ENCODE peak calls at places on chromosomes 3 and 15, in six cellular contexts. I, Z, H, F, R and Y are unnamed samples.

GRCh38 chr3:51024765-51025681 is 350.3 kb downstream of the DOCK3 start:
- DNase-seq in R (no peak), I (no peak), H (peak), Z (no peak), F (no peak), Y (no peak)

GRCh38 chr3:70614111-70614510 is 301.7 kb upstream of the MDFIC2 start:
- DNase-seq in I (no peak), F (no peak), Z (no peak), R (no peak), H (peak), Y (no peak)

GRCh38 chr15:46088486-46089437 is 453.9 kb downstream of the SQOR start:
- DNase-seq in H (no peak), I (no peak), F (no peak), R (no peak), Z (no peak), Y (no peak)

GRCh38 chr3:100260081-100260684 is 609 bp upstream of the TBC1D23 start:
- DNase-seq in H (peak), Z (no peak), I (peak), R (no peak), F (no peak), Y (no peak)

GRCh38 chr15:77400258-77400657 is 19.6 kb downstream of the PEAK1 start:
- DNase-seq in Z (no peak), H (no peak), F (no peak), R (no peak), I (no peak), Y (no peak)

GRCh38 chr15:95875141-95875643 is 455.3 kb upstream of the NR2F2 start:
- DNase-seq in F (no peak), H (no peak), Z (peak), R (no peak), I (peak), Y (no peak)

GRCh38 chr15:56835598-56836275 is 82.7 kb upstream of the TCF12 start:
- DNase-seq in R (no peak), H (peak), I (no peak), Z (no peak), F (no peak), Y (peak)

GRCh38 chr3:52237659-52238172 is 1.2 kb downstream of the TWF2 start:
- DNase-seq in R (peak), H (peak), F (no peak), I (no peak), Z (no peak), Y (peak)

DNA sequence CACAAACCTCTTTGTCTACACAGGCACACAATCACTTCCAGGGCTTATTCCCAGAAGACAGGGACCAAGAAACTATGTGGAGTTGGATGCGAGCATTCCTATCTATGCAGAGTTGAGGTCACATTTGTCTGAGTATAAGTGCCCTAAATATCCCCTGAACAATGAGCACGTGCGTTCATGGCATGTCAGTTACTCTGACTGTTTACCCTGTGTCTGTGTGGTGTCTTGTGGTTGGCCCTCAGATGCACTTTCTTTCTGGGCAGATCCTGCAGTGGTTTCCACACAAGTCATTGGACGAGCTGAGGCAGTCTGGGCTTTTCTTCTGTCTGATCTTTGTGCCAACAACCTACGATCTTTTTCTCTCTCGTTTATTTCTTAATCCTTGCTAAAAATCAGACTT is 134.5 kb downstream of the FBN1 start:
- DNase-seq in I (no peak), Z (no peak), H (peak), F (no peak), R (no peak), Y (no peak)
- TF ChIP-seq GABPA in I (no peak), Z (no peak), H (no peak), F (no peak), R (no peak), Y (no peak)

GRCh38 chr15:99574502-99574901 is 8.7 kb downstream of the MEF2A start:
- DNase-seq in Z (no peak), F (no peak), H (peak), R (no peak), I (no peak), Y (no peak)
- TF ChIP-seq GABPA in Z (no peak), F (no peak), H (no peak), R (no peak), I (no peak), Y (no peak)

DNA sequence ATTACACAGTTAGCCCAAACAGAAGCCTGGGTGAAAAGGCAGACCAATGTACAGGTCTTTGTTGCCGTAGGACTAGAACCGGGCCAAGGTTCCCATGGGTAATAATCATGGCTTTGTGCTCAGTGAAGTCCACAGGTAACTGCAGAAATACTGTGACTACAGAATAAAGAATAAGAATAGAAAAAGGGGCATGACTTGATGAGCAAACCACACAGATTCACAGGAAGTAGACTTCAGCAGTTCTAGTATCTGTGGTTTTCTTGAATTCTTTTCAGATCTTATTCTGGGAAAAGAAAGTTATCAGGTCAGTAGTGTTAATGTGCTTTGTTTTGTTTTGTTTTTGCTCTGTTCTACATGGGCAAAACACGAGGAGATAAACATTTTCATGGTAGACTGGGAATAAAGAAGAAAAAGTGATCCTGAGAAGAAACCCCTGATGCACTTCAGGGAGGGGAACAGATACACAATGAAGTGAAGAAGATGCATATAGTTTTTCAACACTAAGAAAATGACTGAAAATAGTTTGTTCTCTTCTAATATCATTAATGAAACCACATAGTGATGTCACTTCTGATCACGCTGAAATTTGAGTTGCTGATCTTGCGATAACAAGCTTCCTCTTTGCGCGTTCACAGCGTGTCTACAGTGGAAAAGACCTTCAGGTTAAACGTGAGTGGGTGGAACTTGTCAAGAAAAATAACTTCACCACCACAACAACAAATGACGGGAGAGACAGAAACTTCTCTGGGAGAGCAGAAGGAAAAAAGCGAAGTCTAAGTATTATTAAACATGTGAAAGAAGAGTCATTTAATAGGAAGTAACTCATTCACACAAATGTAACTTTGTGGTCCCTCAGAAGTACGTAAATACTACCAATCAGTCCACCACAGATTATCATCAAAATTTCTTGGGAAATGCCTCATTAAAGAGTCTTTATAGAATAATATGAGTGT is 315.8 kb upstream of the SATB1 start:
- DNase-seq in Z (peak), F (peak), I (no peak), H (no peak), R (no peak), Y (no peak)
- TF ChIP-seq GABPA in Z (no peak), F (peak), I (no peak), H (no peak), R (no peak), Y (no peak)

GRCh38 chr3:172139528-172140276 is 100.3 kb downstream of the FNDC3B start:
- DNase-seq in I (no peak), R (no peak), F (no peak), Z (no peak), H (no peak), Y (no peak)
- TF ChIP-seq GABPA in I (no peak), R (no peak), F (no peak), Z (no peak), H (no peak), Y (no peak)